ENCODE peak calls at places on chromosomes 12 and 14, in nine cellular contexts. One of them, this sample, is unnamed.

GRCh38 chr12:94873368-94874085 is 130.0 kb downstream of the NDUFA12 start:
- DNase-seq in progenitor cell of endocrine pancreas: no peak
- DNase-seq in MCF 10A: no peak
- DNase-seq in esophagus squamous epithelium: no peak
- DNase-seq in testis: no peak
- DNase-seq in fibroblast of pulmonary artery: no peak
- DNase-seq in AG10803: no peak
- DNase-seq in brain microvascular endothelial cell: no peak
- DNase-seq in HFFc6: no peak
- DNase-seq in this sample: no peak

GRCh38 chr12:56996793-56997545 is 9.4 kb downstream of the ZBTB39 start:
- DNase-seq in progenitor cell of endocrine pancreas: no peak
- DNase-seq in fibroblast of pulmonary artery: no peak
- DNase-seq in HFFc6: no peak
- DNase-seq in MCF 10A: no peak
- DNase-seq in testis: no peak
- DNase-seq in brain microvascular endothelial cell: no peak
- DNase-seq in esophagus squamous epithelium: no peak
- DNase-seq in AG10803: no peak
- DNase-seq in this sample: no peak

GRCh38 chr14:37988472-37988871 is 219.2 kb upstream of the SSTR1 start:
- DNase-seq in MCF 10A: no peak
- DNase-seq in AG10803: peak; percentile 31
- DNase-seq in HFFc6: no peak
- DNase-seq in testis: no peak
- DNase-seq in progenitor cell of endocrine pancreas: no peak
- DNase-seq in brain microvascular endothelial cell: no peak
- DNase-seq in esophagus squamous epithelium: no peak
- DNase-seq in fibroblast of pulmonary artery: no peak
- DNase-seq in this sample: no peak

GRCh38 chr14:101616202-101616601 is 54.9 kb downstream of the DIO3 start:
- DNase-seq in AG10803: no peak
- DNase-seq in brain microvascular endothelial cell: no peak
- DNase-seq in HFFc6: no peak
- DNase-seq in fibroblast of pulmonary artery: no peak
- DNase-seq in testis: no peak
- DNase-seq in MCF 10A: no peak
- DNase-seq in progenitor cell of endocrine pancreas: no peak
- DNase-seq in esophagus squamous epithelium: no peak
- DNase-seq in this sample: no peak

GRCh38 chr12:132597333-132598283 is 12.8 kb downstream of the LRCOL1 start:
- DNase-seq in progenitor cell of endocrine pancreas: no peak
- DNase-seq in esophagus squamous epithelium: no peak
- DNase-seq in AG10803: peak; percentile 70
- DNase-seq in testis: no peak
- DNase-seq in brain microvascular endothelial cell: peak; percentile 17
- DNase-seq in MCF 10A: no peak
- DNase-seq in fibroblast of pulmonary artery: peak; percentile 26
- DNase-seq in HFFc6: peak; percentile 24
- DNase-seq in this sample: no peak

GRCh38 chr12:107660230-107660629 is 25.4 kb upstream of the PWP1 start:
- DNase-seq in esophagus squamous epithelium: no peak
- DNase-seq in progenitor cell of endocrine pancreas: no peak
- DNase-seq in testis: no peak
- DNase-seq in AG10803: no peak
- DNase-seq in fibroblast of pulmonary artery: no peak
- DNase-seq in HFFc6: no peak
- DNase-seq in MCF 10A: peak; percentile 47
- DNase-seq in brain microvascular endothelial cell: no peak
- DNase-seq in this sample: peak; percentile 77

GRCh38 chr12:95815635-95816212 is 25.2 kb upstream of the NTN4 start:
- DNase-seq in progenitor cell of endocrine pancreas: no peak
- DNase-seq in brain microvascular endothelial cell: no peak
- DNase-seq in HFFc6: peak; percentile 55
- DNase-seq in MCF 10A: peak; percentile 51
- DNase-seq in fibroblast of pulmonary artery: peak; percentile 62
- DNase-seq in AG10803: peak; percentile 54
- DNase-seq in esophagus squamous epithelium: no peak
- DNase-seq in testis: no peak
- DNase-seq in this sample: no peak

GRCh38 chr12:48601013-48601756 is 31.3 kb upstream of the LALBA start:
- DNase-seq in AG10803: peak; percentile 31
- DNase-seq in esophagus squamous epithelium: no peak
- DNase-seq in HFFc6: peak; percentile 46
- DNase-seq in progenitor cell of endocrine pancreas: no peak
- DNase-seq in brain microvascular endothelial cell: peak; percentile 18
- DNase-seq in fibroblast of pulmonary artery: peak; percentile 7
- DNase-seq in MCF 10A: peak; percentile 43
- DNase-seq in testis: no peak
- DNase-seq in this sample: no peak

GRCh38 chr12:111482464-111482863 is 76.7 kb downstream of the SH2B3 start:
- DNase-seq in HFFc6: no peak
- DNase-seq in fibroblast of pulmonary artery: no peak
- DNase-seq in MCF 10A: no peak
- DNase-seq in esophagus squamous epithelium: no peak
- DNase-seq in brain microvascular endothelial cell: no peak
- DNase-seq in testis: no peak
- DNase-seq in progenitor cell of endocrine pancreas: no peak
- DNase-seq in AG10803: no peak
- DNase-seq in this sample: no peak

GRCh38 chr12:65878540-65878939 is 54.3 kb downstream of the HMGA2 start:
- DNase-seq in progenitor cell of endocrine pancreas: no peak
- DNase-seq in brain microvascular endothelial cell: no peak
- DNase-seq in testis: no peak
- DNase-seq in HFFc6: peak; percentile 28
- DNase-seq in MCF 10A: peak; percentile 38
- DNase-seq in fibroblast of pulmonary artery: no peak
- DNase-seq in AG10803: peak; percentile 43
- DNase-seq in esophagus squamous epithelium: no peak
- DNase-seq in this sample: no peak

GRCh38 chr14:64117671-64118402 is 176.3 kb downstream of the ESR2 start:
- DNase-seq in AG10803: peak; percentile 83
- DNase-seq in MCF 10A: peak; percentile 89
- DNase-seq in progenitor cell of endocrine pancreas: no peak
- DNase-seq in testis: peak; percentile 69
- DNase-seq in esophagus squamous epithelium: no peak
- DNase-seq in fibroblast of pulmonary artery: peak; percentile 61
- DNase-seq in HFFc6: no peak
- DNase-seq in brain microvascular endothelial cell: peak; percentile 77
- DNase-seq in this sample: no peak

GRCh38 chr12:25301798-25302197 is 51.1 kb upstream of the KRAS start:
- DNase-seq in MCF 10A: no peak
- DNase-seq in brain microvascular endothelial cell: no peak
- DNase-seq in HFFc6: no peak
- DNase-seq in testis: no peak
- DNase-seq in fibroblast of pulmonary artery: peak; percentile 18
- DNase-seq in AG10803: peak; percentile 25
- DNase-seq in progenitor cell of endocrine pancreas: no peak
- DNase-seq in esophagus squamous epithelium: no peak
- DNase-seq in this sample: no peak

GRCh38 chr14:37275963-37276362 is 78.2 kb downstream of the MIPOL1 start:
- DNase-seq in esophagus squamous epithelium: no peak
- DNase-seq in AG10803: no peak
- DNase-seq in HFFc6: no peak
- DNase-seq in brain microvascular endothelial cell: no peak
- DNase-seq in MCF 10A: no peak
- DNase-seq in testis: no peak
- DNase-seq in progenitor cell of endocrine pancreas: no peak
- DNase-seq in fibroblast of pulmonary artery: no peak
- DNase-seq in this sample: no peak

GRCh38 chr12:40511341-40511740 is 180.9 kb upstream of the CNTN1 start:
- DNase-seq in brain microvascular endothelial cell: no peak
- DNase-seq in AG10803: no peak
- DNase-seq in progenitor cell of endocrine pancreas: no peak
- DNase-seq in HFFc6: no peak
- DNase-seq in MCF 10A: no peak
- DNase-seq in esophagus squamous epithelium: no peak
- DNase-seq in fibroblast of pulmonary artery: no peak
- DNase-seq in testis: no peak
- DNase-seq in this sample: no peak

GRCh38 chr12:125549836-125550235 is 484.6 kb downstream of the AACS start:
- DNase-seq in AG10803: no peak
- DNase-seq in HFFc6: no peak
- DNase-seq in progenitor cell of endocrine pancreas: no peak
- DNase-seq in testis: no peak
- DNase-seq in fibroblast of pulmonary artery: no peak
- DNase-seq in esophagus squamous epithelium: no peak
- DNase-seq in brain microvascular endothelial cell: no peak
- DNase-seq in MCF 10A: peak; percentile 25
- DNase-seq in this sample: no peak

GRCh38 chr12:100953677-100954076 is 159.1 kb downstream of the ANO4 start:
- DNase-seq in brain microvascular endothelial cell: no peak
- DNase-seq in progenitor cell of endocrine pancreas: no peak
- DNase-seq in esophagus squamous epithelium: no peak
- DNase-seq in fibroblast of pulmonary artery: no peak
- DNase-seq in AG10803: no peak
- DNase-seq in MCF 10A: no peak
- DNase-seq in HFFc6: no peak
- DNase-seq in testis: no peak
- DNase-seq in this sample: no peak

GRCh38 chr14:54177861-54178591 is 218.8 kb upstream of the CDKN3 start:
- DNase-seq in AG10803: no peak
- DNase-seq in testis: no peak
- DNase-seq in esophagus squamous epithelium: no peak
- DNase-seq in HFFc6: no peak
- DNase-seq in brain microvascular endothelial cell: peak; percentile 10
- DNase-seq in fibroblast of pulmonary artery: no peak
- DNase-seq in progenitor cell of endocrine pancreas: no peak
- DNase-seq in MCF 10A: no peak
- DNase-seq in this sample: no peak

DNA sequence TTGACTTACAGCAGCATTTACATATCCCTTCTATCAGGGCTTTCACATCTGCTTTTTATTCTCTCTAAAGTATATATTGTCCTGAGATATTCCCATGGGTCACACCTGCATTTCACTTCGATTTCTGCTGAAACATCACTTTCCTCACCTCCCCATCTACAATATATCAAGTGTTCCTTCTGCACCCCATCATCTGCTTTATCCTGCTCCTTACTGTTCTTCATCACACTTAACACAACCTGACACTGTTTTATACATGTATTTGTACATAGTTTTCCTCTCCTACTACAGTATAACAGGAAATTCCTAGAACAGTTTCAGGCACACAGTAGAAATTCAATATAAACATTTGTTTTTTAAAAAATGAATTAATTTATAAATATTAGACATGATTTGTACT is 203.1 kb downstream of the EGLN3 start:
- DNase-seq in brain microvascular endothelial cell: no peak
- DNase-seq in esophagus squamous epithelium: no peak
- DNase-seq in progenitor cell of endocrine pancreas: no peak
- DNase-seq in testis: no peak
- DNase-seq in HFFc6: no peak
- DNase-seq in MCF 10A: no peak
- DNase-seq in fibroblast of pulmonary artery: no peak
- DNase-seq in AG10803: no peak
- DNase-seq in this sample: no peak
- TF ChIP-seq CTCF in brain microvascular endothelial cell: no peak
- TF ChIP-seq CTCF in esophagus squamous epithelium: no peak
- TF ChIP-seq CTCF in progenitor cell of endocrine pancreas: no peak
- TF ChIP-seq CTCF in testis: no peak
- TF ChIP-seq CTCF in HFFc6: no peak
- TF ChIP-seq CTCF in MCF 10A: no peak
- TF ChIP-seq CTCF in fibroblast of pulmonary artery: no peak
- TF ChIP-seq CTCF in AG10803: no peak
- TF ChIP-seq CTCF in this sample: no peak

DNA sequence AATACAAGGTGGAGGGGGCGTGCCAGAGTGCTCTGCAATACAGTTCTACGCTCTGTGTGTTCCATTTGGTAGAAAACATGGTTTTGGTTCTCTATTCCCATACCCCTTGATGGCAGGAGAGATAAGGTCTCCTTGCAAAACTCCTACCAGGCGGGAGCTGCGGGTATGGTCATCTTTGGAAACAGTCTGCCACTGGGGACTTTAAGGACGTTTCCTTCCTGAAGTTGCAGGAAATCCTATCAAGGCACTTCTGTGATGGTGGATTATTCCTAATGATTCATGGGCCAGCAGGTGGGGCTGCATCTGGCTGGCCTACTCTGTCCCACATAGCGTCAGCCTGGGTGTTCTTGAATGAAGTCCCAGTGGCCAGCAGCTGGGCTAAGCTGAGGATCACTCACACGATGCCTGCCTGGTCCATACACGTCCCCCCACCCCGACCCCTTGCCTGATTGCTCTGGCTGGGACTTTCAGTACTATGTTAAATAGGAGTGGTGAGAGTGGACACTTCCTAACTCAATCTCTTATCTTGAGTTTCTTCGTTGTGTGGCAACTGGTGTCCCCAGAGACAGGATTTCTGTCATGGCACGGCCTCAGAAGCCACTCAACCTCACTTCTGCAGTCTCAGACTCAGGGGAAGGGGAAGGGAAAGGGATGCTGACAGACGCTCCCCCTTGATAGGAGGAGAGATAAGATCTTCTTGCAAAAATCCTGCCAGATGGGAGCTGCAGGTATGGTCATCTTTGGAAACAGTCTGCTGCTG is 61.1 kb upstream of the FKBP4 start:
- DNase-seq in esophagus squamous epithelium: no peak
- DNase-seq in MCF 10A: no peak
- DNase-seq in AG10803: no peak
- DNase-seq in testis: no peak
- DNase-seq in fibroblast of pulmonary artery: no peak
- DNase-seq in progenitor cell of endocrine pancreas: no peak
- DNase-seq in brain microvascular endothelial cell: no peak
- DNase-seq in HFFc6: no peak
- DNase-seq in this sample: no peak
- TF ChIP-seq CTCF in esophagus squamous epithelium: no peak
- TF ChIP-seq CTCF in MCF 10A: no peak
- TF ChIP-seq CTCF in AG10803: no peak
- TF ChIP-seq CTCF in testis: no peak
- TF ChIP-seq CTCF in fibroblast of pulmonary artery: no peak
- TF ChIP-seq CTCF in progenitor cell of endocrine pancreas: no peak
- TF ChIP-seq CTCF in brain microvascular endothelial cell: no peak
- TF ChIP-seq CTCF in HFFc6: peak; percentile 14
- TF ChIP-seq CTCF in this sample: no peak

GRCh38 chr12:83462419-83462818 is 775.7 kb downstream of the TMTC2 start:
- DNase-seq in fibroblast of pulmonary artery: no peak
- DNase-seq in HFFc6: no peak
- DNase-seq in progenitor cell of endocrine pancreas: no peak
- DNase-seq in esophagus squamous epithelium: no peak
- DNase-seq in brain microvascular endothelial cell: no peak
- DNase-seq in AG10803: no peak
- DNase-seq in testis: no peak
- DNase-seq in MCF 10A: no peak
- DNase-seq in this sample: no peak
- TF ChIP-seq CTCF in fibroblast of pulmonary artery: no peak
- TF ChIP-seq CTCF in HFFc6: no peak
- TF ChIP-seq CTCF in progenitor cell of endocrine pancreas: no peak
- TF ChIP-seq CTCF in esophagus squamous epithelium: no peak
- TF ChIP-seq CTCF in brain microvascular endothelial cell: no peak
- TF ChIP-seq CTCF in AG10803: no peak
- TF ChIP-seq CTCF in testis: no peak
- TF ChIP-seq CTCF in MCF 10A: no peak
- TF ChIP-seq CTCF in this sample: no peak

GRCh38 chr14:95614335-95614734 is 71.9 kb upstream of the TCL1B start:
- DNase-seq in brain microvascular endothelial cell: no peak
- DNase-seq in MCF 10A: no peak
- DNase-seq in progenitor cell of endocrine pancreas: no peak
- DNase-seq in fibroblast of pulmonary artery: no peak
- DNase-seq in HFFc6: no peak
- DNase-seq in testis: no peak
- DNase-seq in esophagus squamous epithelium: no peak
- DNase-seq in AG10803: no peak
- DNase-seq in this sample: no peak

GRCh38 chr14:95609398-95609990 is 74.6 kb downstream of the GLRX5 start:
- DNase-seq in esophagus squamous epithelium: no peak
- DNase-seq in brain microvascular endothelial cell: peak; percentile 25
- DNase-seq in progenitor cell of endocrine pancreas: peak; percentile 44
- DNase-seq in testis: peak; percentile 64
- DNase-seq in HFFc6: peak; percentile 6
- DNase-seq in fibroblast of pulmonary artery: peak; percentile 19
- DNase-seq in MCF 10A: peak; percentile 70
- DNase-seq in AG10803: peak; percentile 16
- DNase-seq in this sample: no peak

GRCh38 chr14:95611293-95611880 is 74.8 kb upstream of the TCL1B start:
- DNase-seq in esophagus squamous epithelium: no peak
- DNase-seq in progenitor cell of endocrine pancreas: no peak
- DNase-seq in fibroblast of pulmonary artery: no peak
- DNase-seq in AG10803: no peak
- DNase-seq in HFFc6: no peak
- DNase-seq in testis: no peak
- DNase-seq in MCF 10A: no peak
- DNase-seq in brain microvascular endothelial cell: no peak
- DNase-seq in this sample: no peak
- TF ChIP-seq CTCF in esophagus squamous epithelium: no peak
- TF ChIP-seq CTCF in progenitor cell of endocrine pancreas: no peak
- TF ChIP-seq CTCF in fibroblast of pulmonary artery: no peak
- TF ChIP-seq CTCF in AG10803: no peak
- TF ChIP-seq CTCF in HFFc6: no peak
- TF ChIP-seq CTCF in testis: no peak
- TF ChIP-seq CTCF in MCF 10A: no peak
- TF ChIP-seq CTCF in brain microvascular endothelial cell: no peak
- TF ChIP-seq CTCF in this sample: no peak